ENCODE peak calls at places on chromosomes 4 and X, in seven cellular contexts. P is endothelial cell, X is Calu3, L is glutamatergic neuron, M is fibroblast of villous mesenchyme, T is right lobe of liver, V is left lung. R is an unnamed sample.

GRCh38 chrX:320126-320783 is 1.7 kb upstream of the GTPBP6 start:
- DNase-seq in P (peak), X (no peak), L (peak), M (peak), T (no peak), V (peak), R (peak)

GRCh38 chrX:129777218-129777768 is 2.5 kb upstream of the SASH3 start:
- DNase-seq in P (no peak), X (peak), L (no peak), M (no peak), T (peak), V (peak), R (no peak)

GRCh38 chrX:22357621-22358020 is 84.9 kb downstream of the CBLL2 start:
- DNase-seq in P (no peak), X (no peak), L (no peak), M (no peak), T (no peak), V (no peak), R (peak)

GRCh38 chr4:6591305-6591704 is 16.3 kb downstream of the MAN2B2 start:
- DNase-seq in P (no peak), X (no peak), L (peak), M (no peak), T (no peak), V (no peak), R (no peak)

GRCh38 chrX:50853399-50853798 is 39.4 kb upstream of the SHROOM4 start:
- DNase-seq in P (no peak), X (no peak), L (no peak), M (no peak), T (no peak), V (no peak), R (no peak)

GRCh38 chrX:71626576-71626975 is 8.3 kb upstream of the CXCR3 start:
- DNase-seq in P (no peak), X (no peak), L (no peak), M (no peak), T (no peak), V (no peak), R (no peak)

GRCh38 chr4:163331629-163332360 is 601 bp downstream of the NPY1R start:
- DNase-seq in P (peak), X (peak), L (peak), M (peak), T (peak), V (peak), R (peak)

GRCh38 chr4:7067147-7067522 is 729 bp downstream of the GRPEL1 start:
- DNase-seq in P (no peak), X (no peak), L (no peak), M (peak), T (peak), V (no peak), R (peak)

GRCh38 chrX:124441971-124442370 is 95.6 kb downstream of the SH2D1A start:
- DNase-seq in P (no peak), X (no peak), L (no peak), M (no peak), T (no peak), V (no peak), R (no peak)

GRCh38 chr4:86921608-86922252 is 13.1 kb upstream of the AFF1 start:
- DNase-seq in P (no peak), X (no peak), L (no peak), M (no peak), T (no peak), V (no peak), R (peak)

GRCh38 chr4:185247151-185247550 is 37.8 kb downstream of the SNX25 start:
- DNase-seq in P (no peak), X (no peak), L (no peak), M (no peak), T (no peak), V (no peak), R (no peak)

GRCh38 chrX:141176586-141177451 is at the start of gene LDOC1:
- DNase-seq in P (peak), X (no peak), L (peak), M (peak), T (peak), V (peak), R (peak)

GRCh38 chr4:128810871-128811570 is 1.5 kb downstream of the JADE1 start:
- DNase-seq in P (peak), X (peak), L (peak), M (peak), T (peak), V (peak), R (peak)

GRCh38 chr4:149203256-149204001 is 612.2 kb downstream of the IQCM start:
- DNase-seq in P (no peak), X (no peak), L (no peak), M (no peak), T (peak), V (no peak), R (peak)

GRCh38 chr4:123430031-123430430 is 33.4 kb downstream of the SPRY1 start:
- DNase-seq in P (no peak), X (no peak), L (no peak), M (no peak), T (no peak), V (no peak), R (peak)

GRCh38 chr4:81776794-81777193 is 305.1 kb upstream of the RASGEF1B start:
- DNase-seq in P (no peak), X (no peak), L (no peak), M (no peak), T (no peak), V (no peak), R (no peak)

GRCh38 chr4:81504685-81505598 is 33.2 kb upstream of the RASGEF1B start:
- DNase-seq in P (no peak), X (no peak), L (no peak), M (no peak), T (peak), V (peak), R (no peak)

GRCh38 chrX:784829-785228 is 154.2 kb downstream of the SHOX start:
- DNase-seq in P (no peak), X (no peak), L (no peak), M (no peak), T (no peak), V (peak), R (no peak)

GRCh38 chr4:139191373-139191772 is 14.4 kb upstream of the ELF2 start:
- DNase-seq in P (no peak), X (no peak), L (no peak), M (no peak), T (no peak), V (no peak), R (no peak)

GRCh38 chr4:99790796-99791617 is 25.6 kb upstream of the DAPP1 start:
- DNase-seq in P (no peak), X (no peak), L (no peak), M (no peak), T (no peak), V (no peak), R (peak)

GRCh38 chr4:40122941-40123340 is 66.3 kb downstream of the N4BP2 start:
- DNase-seq in P (no peak), X (no peak), L (no peak), M (no peak), T (no peak), V (no peak), R (no peak)

GRCh38 chrX:2703991-2704369 is 12.9 kb downstream of the CD99 start:
- DNase-seq in P (no peak), X (no peak), L (no peak), M (peak), T (no peak), V (no peak), R (no peak)
- TF ChIP-seq CTCF in P (no peak), X (no peak), L (no peak), M (peak), T (no peak), V (peak), R (peak)

GRCh38 chr4:686371-687040 is 2.4 kb downstream of the SLC49A3 start:
- DNase-seq in P (no peak), X (no peak), L (no peak), M (no peak), T (peak), V (peak), R (no peak)
- TF ChIP-seq CTCF in P (no peak), X (no peak), L (no peak), M (no peak), T (no peak), V (no peak), R (no peak)

GRCh38 chr4:125268065-125268755 is 46.5 kb upstream of the FAT4 start:
- DNase-seq in P (no peak), X (no peak), L (no peak), M (no peak), T (no peak), V (no peak), R (peak)
- TF ChIP-seq CTCF in P (no peak), X (no peak), L (no peak), M (no peak), T (no peak), V (no peak), R (no peak)

DNA sequence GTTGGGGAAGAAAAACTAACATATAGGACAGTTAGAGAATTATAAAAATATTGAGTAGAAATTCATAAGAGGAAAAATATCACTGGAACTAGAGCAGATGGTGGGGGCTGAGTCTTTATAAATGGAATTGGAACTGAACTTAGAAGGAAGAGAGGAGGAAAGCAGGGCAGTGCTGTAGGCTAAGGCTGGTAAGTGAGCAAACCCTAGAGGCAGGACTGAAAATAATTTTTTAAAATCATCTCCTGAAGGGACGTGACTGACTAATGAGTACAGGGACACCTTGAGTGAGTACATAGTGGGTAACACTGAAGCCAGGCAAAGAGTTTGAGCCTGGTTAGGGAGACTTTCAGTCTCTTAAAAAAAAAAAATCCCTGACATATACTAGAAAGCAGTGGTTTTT is 63.3 kb downstream of the GALNT7 start:
- DNase-seq in P (no peak), X (no peak), L (no peak), M (no peak), T (no peak), V (no peak), R (no peak)
- TF ChIP-seq CTCF in P (no peak), X (no peak), L (no peak), M (peak), T (peak), V (no peak), R (no peak)

GRCh38 chrX:10016516-10017132 is 49.5 kb downstream of the CLDN34 start:
- DNase-seq in P (no peak), X (no peak), L (no peak), M (no peak), T (no peak), V (no peak), R (no peak)

GRCh38 chrX:10014462-10015373 is 47.6 kb downstream of the CLDN34 start:
- DNase-seq in P (peak), X (peak), L (peak), M (peak), T (peak), V (peak), R (peak)

GRCh38 chrX:10021461-10022272 is 54.5 kb downstream of the CLDN34 start:
- DNase-seq in P (no peak), X (no peak), L (no peak), M (peak), T (no peak), V (no peak), R (no peak)

GRCh38 chrX:10015711-10016515 is 48.8 kb downstream of the CLDN34 start:
- DNase-seq in P (peak), X (peak), L (peak), M (peak), T (peak), V (peak), R (peak)

DNA sequence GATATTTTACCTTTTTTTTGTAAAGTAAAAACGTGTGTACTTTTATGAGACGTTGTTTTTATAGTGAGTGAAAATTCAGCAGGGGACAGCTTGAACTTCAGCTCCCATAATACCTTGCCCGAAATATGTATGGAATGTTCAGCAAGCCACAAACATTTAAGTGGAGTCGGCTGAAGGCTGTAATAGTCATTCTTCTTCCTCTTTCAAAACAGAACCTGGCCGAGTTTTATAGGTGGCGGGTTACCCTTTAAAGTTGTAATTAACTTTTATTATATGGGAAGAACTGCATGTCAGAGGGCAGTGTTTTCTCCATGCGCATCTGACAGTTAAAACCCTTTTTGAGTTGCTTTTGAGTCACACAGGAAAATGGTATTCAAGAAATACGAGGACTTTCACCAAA is 50.7 kb downstream of the CLDN34 start:
- DNase-seq in P (no peak), X (peak), L (no peak), M (peak), T (no peak), V (no peak), R (peak)
- TF ChIP-seq CTCF in P (no peak), X (no peak), L (no peak), M (no peak), T (no peak), V (no peak), R (no peak)

GRCh38 chr4:159048166-159048886 is 54.6 kb upstream of the RAPGEF2 start:
- DNase-seq in P (no peak), X (peak), L (no peak), M (peak), T (peak), V (peak), R (peak)
- TF ChIP-seq CTCF in P (no peak), X (no peak), L (no peak), M (no peak), T (no peak), V (no peak), R (no peak)

DNA sequence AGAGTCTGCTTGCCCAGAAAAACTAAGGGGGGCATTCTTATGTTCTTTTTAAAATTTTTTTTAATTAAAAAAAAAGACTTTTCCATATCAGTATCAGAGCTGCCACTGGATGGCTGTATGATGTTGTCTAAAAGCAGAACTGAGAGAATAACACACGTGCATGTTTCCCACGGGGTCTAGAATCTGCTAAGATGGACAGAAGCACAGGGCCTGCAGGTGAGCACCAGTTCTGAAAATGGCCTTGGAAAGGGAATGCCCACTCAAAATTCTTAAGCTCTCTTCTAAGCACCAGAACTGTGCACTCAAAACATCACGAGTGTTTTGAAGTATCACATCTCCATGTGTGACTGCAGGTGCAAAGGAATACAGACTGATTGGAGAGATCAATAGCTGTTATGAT is 61.1 kb downstream of the ARAP2 start:
- DNase-seq in P (no peak), X (no peak), L (no peak), M (no peak), T (no peak), V (no peak), R (no peak)
- TF ChIP-seq CTCF in P (no peak), X (no peak), L (no peak), M (no peak), T (no peak), V (no peak), R (no peak)

DNA sequence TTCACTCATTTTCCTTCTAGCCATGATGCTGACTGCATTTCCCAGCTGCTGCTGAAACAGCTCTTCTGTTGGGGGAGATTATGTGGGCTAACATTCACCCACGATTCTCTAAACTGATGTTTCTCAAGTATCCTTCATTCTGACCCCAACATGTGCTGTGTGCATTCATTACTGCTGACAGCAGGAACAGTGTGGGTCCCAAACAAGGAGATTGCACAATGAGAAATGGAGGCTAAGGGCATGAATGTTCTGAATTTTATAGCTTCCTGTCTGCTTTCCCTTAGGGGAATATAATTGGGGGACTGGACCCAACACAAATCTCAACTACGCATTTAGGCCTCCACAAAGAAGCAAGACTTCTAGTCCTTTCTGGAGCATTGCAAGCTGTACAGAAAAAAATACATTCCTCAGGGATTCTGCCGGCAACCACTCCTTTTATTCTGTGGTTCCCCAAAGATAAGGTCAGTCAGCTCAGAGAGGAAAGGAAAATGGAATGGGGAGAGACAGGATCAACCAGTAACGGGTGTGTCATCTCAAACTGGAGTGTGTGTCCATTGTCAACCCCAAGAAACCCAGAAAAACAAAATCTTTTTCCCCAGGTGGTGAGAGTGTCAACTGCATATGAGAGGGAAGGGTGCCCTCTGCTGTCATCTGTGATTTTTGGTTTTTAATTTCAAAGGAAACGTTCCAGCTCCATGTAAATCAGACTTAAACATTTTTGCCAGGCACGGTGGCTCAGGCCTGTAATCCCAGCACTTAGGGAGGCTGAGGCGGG is 81.5 kb upstream of the EGFL6 start:
- DNase-seq in P (peak), X (peak), L (no peak), M (peak), T (no peak), V (no peak), R (peak)
- TF ChIP-seq CTCF in P (peak), X (peak), L (peak), M (peak), T (peak), V (peak), R (peak)

DNA sequence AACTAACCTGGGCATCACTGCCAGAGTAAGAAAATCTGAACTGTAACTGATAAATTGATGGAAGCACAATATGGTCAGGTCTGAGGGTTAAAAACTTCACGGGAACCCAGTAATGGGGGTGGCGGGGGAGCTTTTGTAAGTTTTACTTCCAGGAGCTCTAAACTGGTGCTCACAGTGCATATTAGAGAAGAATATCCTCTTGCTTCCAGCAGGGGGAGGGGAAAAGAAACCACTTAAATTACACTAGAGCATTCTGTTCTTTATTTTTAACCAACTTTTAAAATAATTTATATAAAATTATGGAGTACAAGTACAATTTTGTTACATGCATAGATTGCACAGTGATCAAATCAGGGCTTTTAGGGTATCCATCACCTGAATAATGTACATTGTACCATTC is 33.7 kb downstream of the WDR17 start:
- DNase-seq in P (no peak), X (no peak), L (no peak), M (peak), T (no peak), V (no peak), R (peak)
- TF ChIP-seq CTCF in P (peak), X (no peak), L (peak), M (peak), T (no peak), V (no peak), R (peak)